ENCODE peak calls at places on chromosomes 1 and 21, in five cellular contexts. A is mesenchymal stem cell, E is IMR-90, T is neuronal stem cell, J is H9. V is an unnamed sample.

GRCh38 chr1:23923592-23924495 is 10.7 kb upstream of the CNR2 start:
- DNase-seq in A (no peak), E (no peak), T (no peak), J (no peak), V (no peak)

GRCh38 chr21:46202592-46203202 is 18.4 kb upstream of the SPATC1L start:
- DNase-seq in A (no peak), E (no peak), T (no peak), J (no peak), V (peak)

GRCh38 chr1:203048555-203049051 is 22.3 kb downstream of the PPFIA4 start:
- DNase-seq in A (peak), E (no peak), T (peak), J (peak), V (peak)

GRCh38 chr1:91742848-91743292 is 143.1 kb downstream of the TGFBR3 start:
- DNase-seq in A (no peak), E (peak), T (no peak), J (no peak), V (no peak)

GRCh38 chr1:28322209-28322608 is 6.6 kb upstream of the MED18 start:
- DNase-seq in A (no peak), E (no peak), T (no peak), J (no peak), V (no peak)

GRCh38 chr1:53737648-53738204 is 1.2 kb downstream of the GLIS1 start:
- DNase-seq in A (no peak), E (no peak), T (no peak), J (peak), V (peak)

GRCh38 chr1:63663301-63663700 is 70.1 kb downstream of the PGM1 start:
- DNase-seq in A (no peak), E (peak), T (no peak), J (no peak), V (no peak)

GRCh38 chr1:22420456-22421053 is 31.1 kb upstream of the ZBTB40 start:
- DNase-seq in A (peak), E (peak), T (peak), J (peak), V (peak)

GRCh38 chr1:8374812-8375211 is 56.9 kb downstream of the SLC45A1 start:
- DNase-seq in A (no peak), E (peak), T (no peak), J (peak), V (peak)

GRCh38 chr21:14452031-14452778 is 69.3 kb upstream of the HSPA13 start:
- DNase-seq in A (peak), E (no peak), T (no peak), J (no peak), V (no peak)

GRCh38 chr1:228664399-228664914 is 70.8 kb upstream of the RHOU start:
- DNase-seq in A (peak), E (peak), T (peak), J (peak), V (peak)

GRCh38 chr1:9652379-9653194 is 1.1 kb downstream of the PIK3CD start:
- DNase-seq in A (no peak), E (peak), T (no peak), J (no peak), V (peak)

GRCh38 chr1:171433451-171433850 is 51.9 kb upstream of the PRRC2C start:
- DNase-seq in A (peak), E (peak), T (no peak), J (no peak), V (no peak)

GRCh38 chr1:217364220-217364619 is 266.7 kb downstream of the GPATCH2 start:
- DNase-seq in A (no peak), E (no peak), T (no peak), J (no peak), V (no peak)

GRCh38 chr1:212479188-212479587 is 46.5 kb downstream of the NENF start:
- DNase-seq in A (no peak), E (no peak), T (no peak), J (no peak), V (no peak)

GRCh38 chr1:212481438-212481767 is 48.7 kb downstream of the NENF start:
- DNase-seq in A (no peak), E (no peak), T (no peak), J (no peak), V (no peak)

GRCh38 chr1:212477014-212477679 is 44.4 kb downstream of the NENF start:
- DNase-seq in A (peak), E (peak), T (peak), J (peak), V (peak)

GRCh38 chr1:212477680-212478466 is 45.2 kb downstream of the NENF start:
- DNase-seq in A (no peak), E (no peak), T (no peak), J (no peak), V (no peak)

GRCh38 chr1:212478467-212479025 is 45.8 kb downstream of the NENF start:
- DNase-seq in A (no peak), E (no peak), T (no peak), J (no peak), V (no peak)
- H2BK120ac ChIP-seq in A (no peak), E (no peak), T (no peak), J (no peak), V (no peak)

GRCh38 chr21:33026299-33026858 is 644 bp downstream of the OLIG2 start:
- DNase-seq in A (no peak), E (no peak), T (no peak), J (no peak), V (no peak)
- H2BK15ac ChIP-seq in A (no peak), E (no peak), T (peak), J (no peak), V (no peak)

GRCh38 chr1:187474266-187474665 is 645.5 kb downstream of the PLA2G4A start:
- DNase-seq in A (peak), E (peak), T (no peak), J (no peak), V (no peak)
- H3K9ac ChIP-seq in A (no peak), E (no peak), T (no peak), J (no peak), V (no peak)

DNA sequence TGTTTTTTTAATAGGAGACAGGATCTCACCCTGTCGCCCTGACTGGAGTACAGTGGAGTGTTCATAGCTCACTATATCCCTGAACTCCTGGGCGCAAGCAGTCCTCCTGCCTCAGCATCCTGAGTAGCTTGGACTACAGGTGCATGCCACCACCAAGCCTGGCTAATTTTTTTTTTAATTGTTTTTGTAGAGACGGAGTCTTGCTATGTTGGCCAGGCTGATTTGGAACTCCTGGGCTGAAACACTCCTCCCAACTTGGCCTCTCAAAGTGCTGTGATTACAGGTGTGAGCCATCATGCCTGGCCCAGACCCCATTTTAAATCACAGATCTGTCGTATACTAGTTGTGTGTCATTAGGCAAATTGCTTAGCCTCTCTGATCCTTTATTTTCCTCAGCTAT is 161.1 kb downstream of the DYRK1A start:
- DNase-seq in A (no peak), E (no peak), T (no peak), J (no peak), V (no peak)
- H2BK120ac ChIP-seq in A (no peak), E (no peak), T (no peak), J (no peak), V (no peak)

DNA sequence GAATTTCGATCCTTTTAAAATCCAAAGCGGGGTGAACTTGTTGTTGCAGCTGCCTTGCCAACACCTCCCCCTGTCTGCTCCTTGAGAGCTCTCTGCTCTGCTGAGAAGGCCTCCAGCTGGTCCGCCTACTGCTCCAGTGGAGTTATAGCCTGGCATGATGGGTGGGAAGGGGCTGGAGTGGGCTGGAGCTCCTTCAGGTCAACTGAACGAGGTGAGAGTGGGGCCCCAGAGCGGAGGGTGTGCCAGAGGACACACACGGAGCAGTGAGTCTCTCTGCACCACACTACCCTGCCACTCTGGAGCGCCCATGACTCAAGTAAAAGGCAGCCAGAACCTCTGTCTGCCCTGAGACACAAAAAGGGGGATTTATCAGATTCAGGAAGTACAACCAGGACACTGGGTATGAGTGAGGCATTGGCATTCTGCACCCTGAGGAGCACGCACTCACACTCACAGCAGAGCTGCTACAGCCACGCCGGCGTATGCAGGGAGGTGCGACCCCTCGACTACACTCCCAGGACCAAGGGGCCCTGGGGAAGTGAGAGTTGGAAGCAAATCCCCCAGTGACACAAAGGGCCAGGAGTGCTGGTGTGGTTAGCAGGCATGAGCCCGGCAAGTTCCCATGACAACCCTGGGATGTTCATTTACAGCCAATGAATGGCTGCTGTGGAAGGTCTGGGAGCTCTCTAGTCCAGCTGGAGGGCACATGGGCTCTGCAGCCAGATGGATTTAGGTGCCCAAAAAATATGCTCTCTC is 28.0 kb upstream of the EVA1B start:
- DNase-seq in A (peak), E (peak), T (peak), J (no peak), V (peak)
- H2BK15ac ChIP-seq in A (peak), E (peak), T (peak), J (no peak), V (no peak)

GRCh38 chr1:6588893-6589481 is 9.2 kb downstream of the ZBTB48 start:
- DNase-seq in A (no peak), E (no peak), T (no peak), J (no peak), V (no peak)

GRCh38 chr1:6590046-6590445 is 10.3 kb downstream of the ZBTB48 start:
- DNase-seq in A (no peak), E (no peak), T (no peak), J (no peak), V (no peak)

GRCh38 chr1:6586404-6586816 is 6.6 kb downstream of the ZBTB48 start:
- DNase-seq in A (no peak), E (no peak), T (no peak), J (no peak), V (no peak)

GRCh38 chr1:6587261-6588005 is 7.6 kb downstream of the ZBTB48 start:
- DNase-seq in A (no peak), E (no peak), T (no peak), J (no peak), V (no peak)

GRCh38 chr1:6588128-6588892 is 8.5 kb downstream of the ZBTB48 start:
- DNase-seq in A (no peak), E (no peak), T (no peak), J (no peak), V (no peak)
- H3K9ac ChIP-seq in A (peak), E (no peak), T (peak), J (no peak), V (no peak)

GRCh38 chr1:224429616-224430015 is 5.0 kb downstream of the WDR26 start:
- DNase-seq in A (no peak), E (no peak), T (no peak), J (no peak), V (no peak)

GRCh38 chr1:224432141-224432540 is 2.5 kb downstream of the WDR26 start:
- DNase-seq in A (peak), E (no peak), T (no peak), J (no peak), V (no peak)

GRCh38 chr1:224431726-224432125 is 2.9 kb downstream of the WDR26 start:
- DNase-seq in A (no peak), E (no peak), T (no peak), J (no peak), V (no peak)

GRCh38 chr1:224432672-224433040 is 1.9 kb downstream of the WDR26 start:
- DNase-seq in A (peak), E (no peak), T (no peak), J (no peak), V (no peak)

DNA sequence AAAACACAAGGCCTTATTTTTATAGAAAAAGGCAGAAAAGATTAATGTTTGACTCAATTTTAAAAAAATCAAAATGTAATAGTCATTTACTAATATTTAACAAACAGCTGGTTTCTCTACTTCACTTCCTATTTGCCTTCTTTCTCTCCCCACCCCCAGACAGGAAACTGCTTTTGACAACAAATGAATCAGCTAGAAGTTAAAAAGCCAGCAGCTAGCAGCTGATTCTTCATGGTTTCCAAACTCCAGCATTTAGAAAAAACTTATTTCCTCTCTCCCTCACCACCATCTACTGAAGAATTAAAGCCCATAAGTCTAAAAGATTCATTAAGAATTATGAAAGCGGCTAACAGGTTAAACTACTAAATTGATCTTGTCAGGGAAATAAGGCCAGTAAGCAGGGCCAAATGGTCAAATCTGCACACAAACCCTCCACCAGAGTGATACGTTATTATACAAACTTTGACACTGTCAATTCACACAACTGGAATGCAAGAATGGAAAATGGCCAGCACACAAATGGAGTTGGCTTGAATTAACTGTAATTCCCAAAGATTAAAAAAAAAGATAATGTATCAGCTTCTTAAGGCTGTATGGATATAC is 4.0 kb downstream of the WDR26 start:
- DNase-seq in A (peak), E (peak), T (no peak), J (no peak), V (peak)
- H2BK120ac ChIP-seq in A (no peak), E (no peak), T (no peak), J (no peak), V (no peak)

GRCh38 chr1:10909697-10910489 is 102.6 kb upstream of the TARDBP start:
- DNase-seq in A (no peak), E (no peak), T (no peak), J (peak), V (peak)
- H2BK15ac ChIP-seq in A (no peak), E (no peak), T (peak), J (no peak), V (no peak)

GRCh38 chr1:200415693-200416593 is 6.1 kb upstream of the ZNF281 start:
- DNase-seq in A (peak), E (peak), T (no peak), J (no peak), V (no peak)
- H3K9ac ChIP-seq in A (peak), E (peak), T (no peak), J (no peak), V (no peak)